ENCODE peak calls at places on chromosomes 7 and 10, in nine cellular contexts. One of them, this sample, is unnamed.

GRCh38 chr7:114415054-114415997 is 711 bp downstream of the FOXP2 start:
- DNase-seq in stimulated activated CD4-positive, alpha-beta T cell treated with anti-CD3 and anti-CD28 coated beads, Interleukin-2, amount 100 ng/mL, for 48 hours: no peak
- DNase-seq in progenitor cell of endocrine pancreas: no peak
- DNase-seq in NCI-H2171: peak
- DNase-seq in NCI-H69: peak
- DNase-seq in H54: no peak
- DNase-seq in MCF 10A: no peak
- DNase-seq in bronchial epithelial cell: peak
- DNase-seq in stomach: no peak
- DNase-seq in this sample: no peak

GRCh38 chr10:58028597-58029366 is 238.9 kb downstream of the IPMK start:
- DNase-seq in stomach: no peak
- DNase-seq in NCI-H69: peak
- DNase-seq in NCI-H2171: no peak
- DNase-seq in progenitor cell of endocrine pancreas: no peak
- DNase-seq in MCF 10A: peak
- DNase-seq in bronchial epithelial cell: peak
- DNase-seq in H54: peak
- DNase-seq in stimulated activated CD4-positive, alpha-beta T cell treated with anti-CD3 and anti-CD28 coated beads, Interleukin-2, amount 100 ng/mL, for 48 hours: no peak
- DNase-seq in this sample: no peak

GRCh38 chr10:131656446-131656845 is 244.4 kb upstream of the PPP2R2D start:
- DNase-seq in NCI-H2171: no peak
- DNase-seq in stimulated activated CD4-positive, alpha-beta T cell treated with anti-CD3 and anti-CD28 coated beads, Interleukin-2, amount 100 ng/mL, for 48 hours: no peak
- DNase-seq in stomach: peak
- DNase-seq in MCF 10A: no peak
- DNase-seq in bronchial epithelial cell: no peak
- DNase-seq in H54: no peak
- DNase-seq in NCI-H69: no peak
- DNase-seq in progenitor cell of endocrine pancreas: no peak
- DNase-seq in this sample: no peak

GRCh38 chr10:72049969-72050781 is 38.2 kb downstream of the SPOCK2 start:
- DNase-seq in progenitor cell of endocrine pancreas: no peak
- DNase-seq in MCF 10A: no peak
- DNase-seq in stimulated activated CD4-positive, alpha-beta T cell treated with anti-CD3 and anti-CD28 coated beads, Interleukin-2, amount 100 ng/mL, for 48 hours: no peak
- DNase-seq in bronchial epithelial cell: no peak
- DNase-seq in stomach: no peak
- DNase-seq in NCI-H2171: no peak
- DNase-seq in H54: no peak
- DNase-seq in NCI-H69: no peak
- DNase-seq in this sample: no peak

GRCh38 chr7:130595986-130596385 is 72.6 kb downstream of the COPG2 start:
- DNase-seq in H54: no peak
- DNase-seq in bronchial epithelial cell: no peak
- DNase-seq in NCI-H2171: no peak
- DNase-seq in stomach: no peak
- DNase-seq in progenitor cell of endocrine pancreas: no peak
- DNase-seq in stimulated activated CD4-positive, alpha-beta T cell treated with anti-CD3 and anti-CD28 coated beads, Interleukin-2, amount 100 ng/mL, for 48 hours: no peak
- DNase-seq in MCF 10A: peak
- DNase-seq in NCI-H69: peak
- DNase-seq in this sample: no peak

GRCh38 chr10:19945275-19945674 is 129.0 kb downstream of the PLXDC2 start:
- DNase-seq in progenitor cell of endocrine pancreas: no peak
- DNase-seq in bronchial epithelial cell: no peak
- DNase-seq in H54: no peak
- DNase-seq in MCF 10A: no peak
- DNase-seq in NCI-H69: no peak
- DNase-seq in stimulated activated CD4-positive, alpha-beta T cell treated with anti-CD3 and anti-CD28 coated beads, Interleukin-2, amount 100 ng/mL, for 48 hours: no peak
- DNase-seq in stomach: no peak
- DNase-seq in NCI-H2171: no peak
- DNase-seq in this sample: no peak

GRCh38 chr7:77985232-77985973 is 186.8 kb downstream of the PHTF2 start:
- DNase-seq in bronchial epithelial cell: no peak
- DNase-seq in H54: no peak
- DNase-seq in NCI-H69: no peak
- DNase-seq in MCF 10A: no peak
- DNase-seq in stomach: no peak
- DNase-seq in stimulated activated CD4-positive, alpha-beta T cell treated with anti-CD3 and anti-CD28 coated beads, Interleukin-2, amount 100 ng/mL, for 48 hours: no peak
- DNase-seq in NCI-H2171: no peak
- DNase-seq in progenitor cell of endocrine pancreas: no peak
- DNase-seq in this sample: no peak

GRCh38 chr7:100570954-100571828 is 2.5 kb downstream of the SAP25 start:
- DNase-seq in NCI-H2171: no peak
- DNase-seq in H54: no peak
- DNase-seq in progenitor cell of endocrine pancreas: no peak
- DNase-seq in stomach: no peak
- DNase-seq in stimulated activated CD4-positive, alpha-beta T cell treated with anti-CD3 and anti-CD28 coated beads, Interleukin-2, amount 100 ng/mL, for 48 hours: no peak
- DNase-seq in MCF 10A: no peak
- DNase-seq in NCI-H69: peak
- DNase-seq in bronchial epithelial cell: no peak
- DNase-seq in this sample: no peak

GRCh38 chr10:43212043-43212721 is 54.7 kb downstream of the RASGEF1A start:
- DNase-seq in stomach: no peak
- DNase-seq in bronchial epithelial cell: no peak
- DNase-seq in NCI-H69: peak
- DNase-seq in stimulated activated CD4-positive, alpha-beta T cell treated with anti-CD3 and anti-CD28 coated beads, Interleukin-2, amount 100 ng/mL, for 48 hours: no peak
- DNase-seq in NCI-H2171: peak
- DNase-seq in progenitor cell of endocrine pancreas: no peak
- DNase-seq in H54: no peak
- DNase-seq in MCF 10A: no peak
- DNase-seq in this sample: no peak

GRCh38 chr7:68697821-68698280 is 900.4 kb upstream of the AUTS2 start:
- DNase-seq in NCI-H2171: peak
- DNase-seq in stomach: no peak
- DNase-seq in H54: no peak
- DNase-seq in progenitor cell of endocrine pancreas: no peak
- DNase-seq in bronchial epithelial cell: no peak
- DNase-seq in stimulated activated CD4-positive, alpha-beta T cell treated with anti-CD3 and anti-CD28 coated beads, Interleukin-2, amount 100 ng/mL, for 48 hours: no peak
- DNase-seq in MCF 10A: no peak
- DNase-seq in NCI-H69: no peak
- DNase-seq in this sample: no peak

GRCh38 chr10:106714734-106715368 is 449.7 kb downstream of the SORCS1 start:
- DNase-seq in NCI-H2171: no peak
- DNase-seq in NCI-H69: no peak
- DNase-seq in H54: no peak
- DNase-seq in progenitor cell of endocrine pancreas: no peak
- DNase-seq in bronchial epithelial cell: no peak
- DNase-seq in MCF 10A: no peak
- DNase-seq in stimulated activated CD4-positive, alpha-beta T cell treated with anti-CD3 and anti-CD28 coated beads, Interleukin-2, amount 100 ng/mL, for 48 hours: no peak
- DNase-seq in stomach: no peak
- DNase-seq in this sample: no peak

GRCh38 chr7:26078437-26079362 is 73.3 kb upstream of the NFE2L3 start:
- DNase-seq in bronchial epithelial cell: peak
- DNase-seq in stomach: peak
- DNase-seq in MCF 10A: peak
- DNase-seq in progenitor cell of endocrine pancreas: peak
- DNase-seq in NCI-H69: peak
- DNase-seq in H54: no peak
- DNase-seq in NCI-H2171: peak
- DNase-seq in stimulated activated CD4-positive, alpha-beta T cell treated with anti-CD3 and anti-CD28 coated beads, Interleukin-2, amount 100 ng/mL, for 48 hours: peak
- DNase-seq in this sample: peak

GRCh38 chr7:135666156-135666555 is 3.8 kb downstream of the STMP1 start:
- DNase-seq in NCI-H2171: no peak
- DNase-seq in NCI-H69: no peak
- DNase-seq in H54: no peak
- DNase-seq in MCF 10A: no peak
- DNase-seq in stimulated activated CD4-positive, alpha-beta T cell treated with anti-CD3 and anti-CD28 coated beads, Interleukin-2, amount 100 ng/mL, for 48 hours: no peak
- DNase-seq in bronchial epithelial cell: no peak
- DNase-seq in progenitor cell of endocrine pancreas: no peak
- DNase-seq in stomach: no peak
- DNase-seq in this sample: no peak